ENCODE peak calls at places on chromosome 10, in six cellular contexts. One of them, this sample, is unnamed.

GRCh38 chr10:101001225-101002035 is 1.8 kb downstream of the LZTS2 start:
- DNase-seq in adipocyte: peak
- DNase-seq in uterus: peak
- DNase-seq in astrocyte of the spinal cord: peak
- DNase-seq in GM23248: peak
- DNase-seq in esophagus squamous epithelium: no peak
- DNase-seq in this sample: peak

GRCh38 chr10:102604379-102604960 is 39.8 kb upstream of the TRIM8 start:
- DNase-seq in adipocyte: peak
- DNase-seq in uterus: no peak
- DNase-seq in astrocyte of the spinal cord: peak
- DNase-seq in GM23248: peak
- DNase-seq in esophagus squamous epithelium: no peak
- DNase-seq in this sample: peak

GRCh38 chr10:32629910-32630309 is 184.0 kb downstream of the CCDC7 start:
- DNase-seq in adipocyte: no peak
- DNase-seq in uterus: no peak
- DNase-seq in astrocyte of the spinal cord: no peak
- DNase-seq in GM23248: no peak
- DNase-seq in esophagus squamous epithelium: no peak
- DNase-seq in this sample: no peak

GRCh38 chr10:112628951-112629604 is 182.1 kb downstream of the VTI1A start:
- DNase-seq in adipocyte: no peak
- DNase-seq in uterus: no peak
- DNase-seq in astrocyte of the spinal cord: no peak
- DNase-seq in GM23248: no peak
- DNase-seq in esophagus squamous epithelium: no peak
- DNase-seq in this sample: peak

GRCh38 chr10:23095966-23096813 is 811 bp downstream of the MSRB2 start:
- DNase-seq in adipocyte: peak
- DNase-seq in uterus: peak
- DNase-seq in astrocyte of the spinal cord: peak
- DNase-seq in GM23248: peak
- DNase-seq in esophagus squamous epithelium: no peak
- DNase-seq in this sample: peak

GRCh38 chr10:22986771-22987542 is 59.1 kb downstream of the ARMC3 start:
- DNase-seq in adipocyte: peak
- DNase-seq in uterus: no peak
- DNase-seq in astrocyte of the spinal cord: peak
- DNase-seq in GM23248: peak
- DNase-seq in esophagus squamous epithelium: no peak
- DNase-seq in this sample: peak

GRCh38 chr10:24494236-24494635 is 229.5 kb downstream of the ARHGAP21 start:
- DNase-seq in adipocyte: no peak
- DNase-seq in uterus: no peak
- DNase-seq in astrocyte of the spinal cord: no peak
- DNase-seq in GM23248: no peak
- DNase-seq in esophagus squamous epithelium: no peak
- DNase-seq in this sample: no peak

GRCh38 chr10:122740640-122741039 is 41.0 kb upstream of the C10orf120 start:
- DNase-seq in adipocyte: no peak
- DNase-seq in uterus: no peak
- DNase-seq in astrocyte of the spinal cord: no peak
- DNase-seq in GM23248: peak
- DNase-seq in esophagus squamous epithelium: no peak
- DNase-seq in this sample: no peak

GRCh38 chr10:124386186-124387077 is 32.3 kb downstream of the OAT start:
- DNase-seq in adipocyte: no peak
- DNase-seq in uterus: no peak
- DNase-seq in astrocyte of the spinal cord: no peak
- DNase-seq in GM23248: no peak
- DNase-seq in esophagus squamous epithelium: no peak
- DNase-seq in this sample: no peak

GRCh38 chr10:114791768-114792167 is 29.8 kb upstream of the FHIP2A start:
- DNase-seq in adipocyte: no peak
- DNase-seq in uterus: no peak
- DNase-seq in astrocyte of the spinal cord: no peak
- DNase-seq in GM23248: no peak
- DNase-seq in esophagus squamous epithelium: no peak
- DNase-seq in this sample: no peak

GRCh38 chr10:111146025-111146640 is 69.3 kb downstream of the ADRA2A start:
- DNase-seq in adipocyte: no peak
- DNase-seq in uterus: no peak
- DNase-seq in astrocyte of the spinal cord: no peak
- DNase-seq in GM23248: peak
- DNase-seq in esophagus squamous epithelium: no peak
- DNase-seq in this sample: no peak

GRCh38 chr10:20726381-20726780 is 170.7 kb downstream of the NEBL start:
- DNase-seq in adipocyte: no peak
- DNase-seq in uterus: no peak
- DNase-seq in astrocyte of the spinal cord: no peak
- DNase-seq in GM23248: no peak
- DNase-seq in esophagus squamous epithelium: no peak
- DNase-seq in this sample: no peak

GRCh38 chr10:53903756-53904155 is 897.3 kb downstream of the PCDH15 start:
- DNase-seq in adipocyte: no peak
- DNase-seq in uterus: no peak
- DNase-seq in astrocyte of the spinal cord: no peak
- DNase-seq in GM23248: no peak
- DNase-seq in esophagus squamous epithelium: no peak
- DNase-seq in this sample: no peak

GRCh38 chr10:48187713-48188541 is 86.6 kb downstream of the FRMPD2 start:
- DNase-seq in adipocyte: no peak
- DNase-seq in uterus: no peak
- DNase-seq in astrocyte of the spinal cord: no peak
- DNase-seq in GM23248: no peak
- DNase-seq in esophagus squamous epithelium: no peak
- DNase-seq in this sample: no peak

GRCh38 chr10:121813211-121813812 is 114.5 kb downstream of the ATE1 start:
- DNase-seq in adipocyte: no peak
- DNase-seq in uterus: no peak
- DNase-seq in astrocyte of the spinal cord: peak
- DNase-seq in GM23248: peak
- DNase-seq in esophagus squamous epithelium: no peak
- DNase-seq in this sample: peak

GRCh38 chr10:137031-137430 is 1.8 kb downstream of the ZMYND11 start:
- DNase-seq in adipocyte: peak
- DNase-seq in uterus: no peak
- DNase-seq in astrocyte of the spinal cord: peak
- DNase-seq in GM23248: peak
- DNase-seq in esophagus squamous epithelium: no peak
- DNase-seq in this sample: peak

GRCh38 chr10:20274580-20274979 is 458.3 kb downstream of the PLXDC2 start:
- DNase-seq in adipocyte: no peak
- DNase-seq in uterus: no peak
- DNase-seq in astrocyte of the spinal cord: no peak
- DNase-seq in GM23248: no peak
- DNase-seq in esophagus squamous epithelium: no peak
- DNase-seq in this sample: no peak

GRCh38 chr10:49115015-49115795 is at the start of gene VSTM4:
- DNase-seq in adipocyte: peak
- DNase-seq in uterus: peak
- DNase-seq in astrocyte of the spinal cord: peak
- DNase-seq in GM23248: peak
- DNase-seq in esophagus squamous epithelium: no peak
- DNase-seq in this sample: no peak

GRCh38 chr10:79159141-79159619 is 90.4 kb downstream of the ZMIZ1 start:
- DNase-seq in adipocyte: no peak
- DNase-seq in uterus: no peak
- DNase-seq in astrocyte of the spinal cord: peak
- DNase-seq in GM23248: peak
- DNase-seq in esophagus squamous epithelium: no peak
- DNase-seq in this sample: peak

GRCh38 chr10:133151528-133151927 is 8.5 kb upstream of the KNDC1 start:
- DNase-seq in adipocyte: no peak
- DNase-seq in uterus: no peak
- DNase-seq in astrocyte of the spinal cord: no peak
- DNase-seq in GM23248: no peak
- DNase-seq in esophagus squamous epithelium: no peak
- DNase-seq in this sample: no peak

GRCh38 chr10:131245475-131246059 is 66.0 kb downstream of the TCERG1L start:
- DNase-seq in adipocyte: no peak
- DNase-seq in uterus: no peak
- DNase-seq in astrocyte of the spinal cord: no peak
- DNase-seq in GM23248: no peak
- DNase-seq in esophagus squamous epithelium: no peak
- DNase-seq in this sample: no peak

GRCh38 chr10:113103131-113103830 is 153.2 kb downstream of the TCF7L2 start:
- DNase-seq in adipocyte: peak
- DNase-seq in uterus: no peak
- DNase-seq in astrocyte of the spinal cord: no peak
- DNase-seq in GM23248: peak
- DNase-seq in esophagus squamous epithelium: no peak
- DNase-seq in this sample: peak

GRCh38 chr10:103262229-103262628 is 14.7 kb upstream of the INA start:
- DNase-seq in adipocyte: no peak
- DNase-seq in uterus: no peak
- DNase-seq in astrocyte of the spinal cord: no peak
- DNase-seq in GM23248: peak
- DNase-seq in esophagus squamous epithelium: no peak
- DNase-seq in this sample: no peak

DNA sequence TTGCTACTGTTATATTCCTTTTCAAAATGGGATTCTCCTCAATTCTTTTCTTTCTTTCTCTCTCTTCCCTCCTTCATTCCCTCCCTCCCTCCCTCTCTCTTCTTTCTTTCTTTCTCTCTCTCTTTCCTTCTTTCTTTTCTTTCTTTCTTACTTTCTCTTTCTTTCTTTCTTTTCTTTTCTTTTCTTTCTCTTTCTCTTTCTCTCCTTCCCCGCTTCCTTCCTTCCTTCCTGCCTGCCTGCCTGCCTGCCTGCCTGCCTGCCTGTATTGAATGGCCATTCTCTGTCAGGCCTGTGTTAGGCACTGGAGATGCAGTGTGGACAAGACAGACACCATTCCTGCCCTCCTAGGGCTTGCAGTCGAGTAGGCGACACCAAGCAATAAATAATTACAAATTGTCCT is 11.5 kb downstream of the CNNM1 start:
- DNase-seq in adipocyte: no peak
- DNase-seq in uterus: no peak
- DNase-seq in astrocyte of the spinal cord: no peak
- DNase-seq in GM23248: no peak
- DNase-seq in esophagus squamous epithelium: no peak
- DNase-seq in this sample: no peak
- H3K4me3 ChIP-seq in adipocyte: no peak
- H3K4me3 ChIP-seq in uterus: no peak
- H3K4me3 ChIP-seq in astrocyte of the spinal cord: no peak
- H3K4me3 ChIP-seq in GM23248: no peak
- H3K4me3 ChIP-seq in esophagus squamous epithelium: no peak
- H3K4me3 ChIP-seq in this sample: no peak

GRCh38 chr10:70052462-70053211 is at the start of gene MACROH2A2:
- DNase-seq in adipocyte: peak
- DNase-seq in uterus: peak
- DNase-seq in astrocyte of the spinal cord: peak
- DNase-seq in GM23248: peak
- DNase-seq in esophagus squamous epithelium: no peak
- DNase-seq in this sample: peak
- H3K4me3 ChIP-seq in adipocyte: peak
- H3K4me3 ChIP-seq in uterus: peak
- H3K4me3 ChIP-seq in astrocyte of the spinal cord: peak
- H3K4me3 ChIP-seq in GM23248: peak
- H3K4me3 ChIP-seq in esophagus squamous epithelium: peak
- H3K4me3 ChIP-seq in this sample: peak

GRCh38 chr10:43362191-43362839 is 9.1 kb upstream of the FXYD4 start:
- DNase-seq in adipocyte: peak
- DNase-seq in uterus: peak
- DNase-seq in astrocyte of the spinal cord: peak
- DNase-seq in GM23248: peak
- DNase-seq in esophagus squamous epithelium: peak
- DNase-seq in this sample: peak
- H3K4me3 ChIP-seq in adipocyte: peak
- H3K4me3 ChIP-seq in uterus: peak
- H3K4me3 ChIP-seq in astrocyte of the spinal cord: peak
- H3K4me3 ChIP-seq in GM23248: peak
- H3K4me3 ChIP-seq in esophagus squamous epithelium: peak
- H3K4me3 ChIP-seq in this sample: peak

GRCh38 chr10:129965940-129966339 is 1.9 kb upstream of the EBF3 start:
- DNase-seq in adipocyte: no peak
- DNase-seq in uterus: no peak
- DNase-seq in astrocyte of the spinal cord: no peak
- DNase-seq in GM23248: no peak
- DNase-seq in esophagus squamous epithelium: no peak
- DNase-seq in this sample: no peak

GRCh38 chr10:129965418-129965793 is 1.3 kb upstream of the EBF3 start:
- DNase-seq in adipocyte: no peak
- DNase-seq in uterus: no peak
- DNase-seq in astrocyte of the spinal cord: no peak
- DNase-seq in GM23248: no peak
- DNase-seq in esophagus squamous epithelium: no peak
- DNase-seq in this sample: no peak

GRCh38 chr10:129967579-129968019 is 3.5 kb upstream of the EBF3 start:
- DNase-seq in adipocyte: no peak
- DNase-seq in uterus: no peak
- DNase-seq in astrocyte of the spinal cord: no peak
- DNase-seq in GM23248: no peak
- DNase-seq in esophagus squamous epithelium: no peak
- DNase-seq in this sample: no peak

GRCh38 chr10:129966831-129967578 is 2.9 kb upstream of the EBF3 start:
- DNase-seq in adipocyte: no peak
- DNase-seq in uterus: no peak
- DNase-seq in astrocyte of the spinal cord: no peak
- DNase-seq in GM23248: no peak
- DNase-seq in esophagus squamous epithelium: no peak
- DNase-seq in this sample: no peak

GRCh38 chr10:129966370-129966769 is 2.3 kb upstream of the EBF3 start:
- DNase-seq in adipocyte: no peak
- DNase-seq in uterus: no peak
- DNase-seq in astrocyte of the spinal cord: no peak
- DNase-seq in GM23248: no peak
- DNase-seq in esophagus squamous epithelium: no peak
- DNase-seq in this sample: no peak
- H3K4me3 ChIP-seq in adipocyte: peak
- H3K4me3 ChIP-seq in uterus: no peak
- H3K4me3 ChIP-seq in astrocyte of the spinal cord: no peak
- H3K4me3 ChIP-seq in GM23248: no peak
- H3K4me3 ChIP-seq in esophagus squamous epithelium: no peak
- H3K4me3 ChIP-seq in this sample: no peak

DNA sequence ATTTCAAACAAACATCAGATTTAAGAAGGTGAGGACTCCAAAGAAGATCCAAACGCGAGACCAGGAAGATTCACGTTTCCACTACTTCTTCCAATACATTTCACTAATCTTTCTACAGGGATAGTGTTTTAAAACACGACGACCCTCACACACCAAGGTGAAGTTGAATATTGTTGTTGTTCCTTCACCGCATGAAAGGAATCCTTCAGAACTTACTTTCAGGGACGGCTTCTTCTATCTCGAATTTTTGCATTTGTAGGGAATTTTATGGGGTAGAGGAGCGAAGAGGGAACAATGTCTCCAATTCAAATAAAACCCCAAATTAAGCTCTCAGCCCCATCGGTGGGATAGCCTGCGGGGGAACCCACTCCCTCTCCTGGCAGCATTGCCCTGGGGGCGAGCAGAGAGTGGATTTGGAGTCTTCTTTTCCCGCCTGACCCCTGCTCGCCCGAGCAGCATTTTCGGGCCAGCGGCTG is 1.5 kb upstream of the GATA3 start:
- DNase-seq in adipocyte: no peak
- DNase-seq in uterus: no peak
- DNase-seq in astrocyte of the spinal cord: no peak
- DNase-seq in GM23248: no peak
- DNase-seq in esophagus squamous epithelium: no peak
- DNase-seq in this sample: no peak
- H3K4me3 ChIP-seq in adipocyte: no peak
- H3K4me3 ChIP-seq in uterus: no peak
- H3K4me3 ChIP-seq in astrocyte of the spinal cord: no peak
- H3K4me3 ChIP-seq in GM23248: no peak
- H3K4me3 ChIP-seq in esophagus squamous epithelium: peak
- H3K4me3 ChIP-seq in this sample: no peak

GRCh38 chr10:15374156-15374555 is 3.1 kb upstream of the FAM171A1 start:
- DNase-seq in adipocyte: no peak
- DNase-seq in uterus: no peak
- DNase-seq in astrocyte of the spinal cord: no peak
- DNase-seq in GM23248: no peak
- DNase-seq in esophagus squamous epithelium: no peak
- DNase-seq in this sample: no peak
- H3K4me3 ChIP-seq in adipocyte: no peak
- H3K4me3 ChIP-seq in uterus: no peak
- H3K4me3 ChIP-seq in astrocyte of the spinal cord: no peak
- H3K4me3 ChIP-seq in GM23248: no peak
- H3K4me3 ChIP-seq in esophagus squamous epithelium: no peak
- H3K4me3 ChIP-seq in this sample: no peak

This sample was measured in fibroblast of villous mesenchyme.